ENCODE peak calls at places on chromosome 20, in ten cellular contexts. L is uterus; U is ureter; S is A549; X is SHP77; H is activated naive CD8-positive, alpha-beta T cell treated with anti-CD3 and anti-CD28 coated beads for 36 hours; T is NB4; Q is islet precursor cell; D is A673; Y is activated CD4-positive, alpha-beta T cell treated with anti-CD3 and anti-CD28 coated beads, Interleukin-2, amount 50 U/mL, for 48 hours. O is an unnamed sample.
A peak's percentile ranks its signal among the peaks of the same experiment; 100 is the strongest.

GRCh38 chr20:62066339-62066982 is 780 bp upstream of the TAF4 start:
- DNase-seq in Q (peak; percentile 84), L (peak; percentile 39), Y (peak; percentile 58), S (peak; percentile 61), T (peak; percentile 70), U (peak; percentile 68), X (peak; percentile 83), H (peak; percentile 45), D (peak; percentile 61), O (no peak)

GRCh38 chr20:45918182-45918737 is 6.3 kb upstream of the PLTP start:
- DNase-seq in Y (no peak), Q (no peak), L (no peak), X (no peak), U (no peak), S (no peak), H (no peak), T (no peak), D (no peak), O (no peak)

GRCh38 chr20:12177657-12178293 is 260.1 kb downstream of the BTBD3 start:
- DNase-seq in H (no peak), L (no peak), Q (no peak), D (no peak), S (no peak), T (no peak), Y (no peak), X (peak; percentile 27), U (no peak), O (no peak)

GRCh38 chr20:64167676-64168075 is 3.4 kb downstream of the MYT1 start:
- DNase-seq in Y (no peak), U (no peak), T (no peak), D (no peak), L (no peak), H (no peak), X (no peak), S (no peak), Q (no peak), O (no peak)

GRCh38 chr20:57372581-57373350 is 18.4 kb upstream of the RBM38 start:
- DNase-seq in L (no peak), Q (peak; percentile 50), H (no peak), U (no peak), S (no peak), Y (no peak), T (no peak), X (no peak), D (no peak), O (no peak)

GRCh38 chr20:14790771-14791517 is 453.5 kb upstream of the FLRT3 start:
- DNase-seq in D (no peak), U (no peak), L (no peak), T (no peak), H (no peak), Y (no peak), Q (no peak), X (peak; percentile 90), S (no peak), O (no peak)

GRCh38 chr20:51385941-51386530 is 156.5 kb downstream of the NFATC2 start:
- DNase-seq in Q (peak; percentile 72), D (peak; percentile 57), L (no peak), Y (no peak), S (peak; percentile 62), T (peak; percentile 53), U (no peak), H (no peak), X (peak; percentile 29), O (no peak)

GRCh38 chr20:24871429-24872213 is 77.4 kb upstream of the CST7 start:
- DNase-seq in D (peak; percentile 5), Q (no peak), Y (no peak), H (no peak), X (no peak), T (no peak), U (no peak), L (no peak), S (no peak), O (no peak)

GRCh38 chr20:953742-954141 is 37.6 kb upstream of the ANGPT4 start:
- DNase-seq in Q (peak; percentile 67), H (no peak), X (no peak), T (peak; percentile 16), Y (peak; percentile 8), L (no peak), D (peak; percentile 40), S (no peak), U (no peak), O (no peak)

GRCh38 chr20:44780226-44780625 is 30.1 kb downstream of the RIMS4 start:
- DNase-seq in D (peak; percentile 68), T (peak; percentile 64), Q (peak; percentile 75), U (no peak), X (no peak), Y (peak; percentile 51), H (peak; percentile 41), L (no peak), S (peak; percentile 44), O (no peak)

GRCh38 chr20:11453430-11453829 is 464.3 kb upstream of the BTBD3 start:
- DNase-seq in Y (no peak), Q (no peak), U (no peak), L (no peak), H (no peak), X (no peak), S (peak; percentile 89), D (peak; percentile 61), T (peak; percentile 49), O (peak; percentile 37)

GRCh38 chr20:37265152-37265551 is 3.5 kb upstream of the GHRH start:
- DNase-seq in U (no peak), S (no peak), Q (no peak), L (no peak), D (no peak), H (peak; percentile 15), T (peak; percentile 89), X (no peak), Y (no peak), O (no peak)

GRCh38 chr20:24584538-24585356 is 115.3 kb downstream of the SYNDIG1 start:
- DNase-seq in X (no peak), U (peak; percentile 43), L (no peak), D (no peak), S (no peak), H (no peak), Q (no peak), Y (no peak), T (no peak), O (no peak)

GRCh38 chr20:44069203-44069931 is 117.6 kb downstream of the JPH2 start:
- DNase-seq in D (no peak), Y (peak; percentile 59), U (peak; percentile 41), H (peak; percentile 72), L (no peak), X (no peak), Q (peak; percentile 45), T (peak; percentile 77), S (no peak), O (no peak)

GRCh38 chr20:58494923-58495622 is 20.1 kb downstream of the APCDD1L start:
- DNase-seq in L (no peak), T (no peak), H (no peak), X (no peak), D (no peak), Q (no peak), Y (no peak), S (no peak), U (peak; percentile 32), O (no peak)

GRCh38 chr20:46689754-46690085 is 476 bp upstream of the TP53RK start:
- DNase-seq in X (no peak), L (no peak), S (no peak), Y (no peak), T (no peak), U (no peak), Q (no peak), H (no peak), D (no peak), O (no peak)

GRCh38 chr20:6685181-6685582 is 82.3 kb upstream of the BMP2 start:
- DNase-seq in Q (peak; percentile 62), X (no peak), D (no peak), Y (no peak), L (no peak), U (no peak), H (no peak), T (no peak), S (no peak), O (peak; percentile 77)

GRCh38 chr20:40670251-40670650 is 18.8 kb downstream of the MAFB start:
- DNase-seq in S (no peak), L (no peak), U (no peak), Q (no peak), Y (no peak), T (no peak), D (no peak), H (no peak), X (no peak), O (no peak)

GRCh38 chr20:20820104-20820503 is 107.7 kb upstream of the RALGAPA2 start:
- DNase-seq in Y (no peak), H (no peak), D (peak; percentile 68), T (peak; percentile 64), L (no peak), Q (peak; percentile 66), S (peak; percentile 36), X (peak; percentile 35), U (no peak), O (no peak)

GRCh38 chr20:46558511-46558959 is 8.1 kb upstream of the OCSTAMP start:
- DNase-seq in Q (peak; percentile 72), D (peak; percentile 12), Y (peak; percentile 74), X (peak; percentile 82), H (peak; percentile 29), T (no peak), S (peak; percentile 73), U (peak; percentile 53), L (peak; percentile 25), O (peak; percentile 82)

GRCh38 chr20:36066777-36067176 is 87.8 kb upstream of the EPB41L1 start:
- DNase-seq in Y (no peak), S (no peak), U (no peak), X (no peak), H (no peak), Q (no peak), T (no peak), D (no peak), L (no peak), O (no peak)

GRCh38 chr20:50111120-50111828 is 1.7 kb downstream of the UBE2V1 start:
- DNase-seq in X (no peak), D (no peak), U (no peak), H (peak; percentile 43), L (no peak), Y (peak; percentile 72), S (no peak), T (no peak), Q (peak; percentile 82), O (no peak)

GRCh38 chr20:59320426-59320825 is 20.0 kb downstream of the EDN3 start:
- DNase-seq in H (no peak), T (no peak), L (no peak), D (no peak), X (no peak), U (no peak), S (no peak), Y (no peak), Q (no peak), O (no peak)

GRCh38 chr20:34562643-34563042 is 4.1 kb downstream of the MAP1LC3A start:
- DNase-seq in U (no peak), D (no peak), X (peak; percentile 60), S (peak; percentile 39), Y (no peak), T (peak; percentile 49), Q (no peak), L (no peak), H (peak; percentile 28), O (no peak)

GRCh38 chr20:56204206-56204605 is 44.3 kb upstream of the MC3R start:
- DNase-seq in L (no peak), D (no peak), S (no peak), U (no peak), Y (no peak), H (no peak), T (no peak), Q (no peak), X (no peak), O (no peak)

GRCh38 chr20:40254023-40254772 is 434.8 kb downstream of the MAFB start:
- DNase-seq in T (no peak), D (peak; percentile 57), Q (no peak), Y (no peak), U (no peak), H (no peak), X (no peak), L (peak; percentile 49), S (no peak), O (no peak)

GRCh38 chr20:60800185-60800584 is 451.9 kb upstream of the CDH4 start:
- DNase-seq in T (no peak), L (no peak), X (no peak), Y (no peak), U (no peak), S (no peak), H (no peak), D (no peak), Q (no peak), O (no peak)

GRCh38 chr20:36544134-36545018 is 3.1 kb downstream of the MYL9 start:
- DNase-seq in Y (no peak), X (no peak), T (no peak), Q (no peak), U (no peak), H (no peak), S (no peak), D (peak; percentile 87), L (peak; percentile 65), O (peak; percentile 20)